ENCODE peak calls at places on chromosomes 1 and 21, in nine cellular contexts. K is effector memory CD4-positive, alpha-beta T cell; Q is stimulated activated CD4-positive, alpha-beta T cell treated with anti-CD3 and anti-CD28 coated beads, TNF-alpha, amount 100 ng/mL, for 48 hours; F is GM23248; Y is hypothalamus; C is spleen; Z is caudate nucleus; A is GM04504; D is MG63. B is an unnamed sample.

GRCh38 chr21:37263827-37264226 is 3.3 kb downstream of the VPS26C start:
- DNase-seq in K (no peak), Q (no peak), F (peak; percentile 76), Y (no peak), C (no peak), Z (no peak), A (no peak), D (no peak), B (no peak)

GRCh38 chr1:65497276-65497830 is 76.9 kb downstream of the LEPR start:
- DNase-seq in K (no peak), Q (no peak), F (no peak), Y (no peak), C (no peak), Z (no peak), A (no peak), D (no peak), B (no peak)

GRCh38 chr21:14541840-14542495 is 4.1 kb downstream of the SAMSN1 start:
- DNase-seq in K (no peak), Q (no peak), F (no peak), Y (no peak), C (peak; percentile 79), Z (no peak), A (no peak), D (no peak), B (no peak)

GRCh38 chr1:156060937-156061636 is at the start of gene RAB25:
- DNase-seq in K (no peak), Q (no peak), F (no peak), Y (no peak), C (no peak), Z (no peak), A (no peak), D (no peak), B (no peak)

GRCh38 chr1:211375286-211375818 is 48.7 kb downstream of the TRAF5 start:
- DNase-seq in K (no peak), Q (no peak), F (no peak), Y (no peak), C (no peak), Z (no peak), A (no peak), D (no peak), B (no peak)

GRCh38 chr1:227758366-227758765 is 23.1 kb downstream of the SNAP47 start:
- DNase-seq in K (no peak), Q (no peak), F (no peak), Y (no peak), C (no peak), Z (peak; percentile 79), A (no peak), D (no peak), B (no peak)

GRCh38 chr21:38714998-38715397 is 90.7 kb upstream of the ETS2 start:
- DNase-seq in K (no peak), Q (no peak), F (no peak), Y (no peak), C (no peak), Z (no peak), A (no peak), D (no peak), B (no peak)

GRCh38 chr1:232873412-232873811 is 68.2 kb downstream of the MAP10 start:
- DNase-seq in K (no peak), Q (no peak), F (no peak), Y (no peak), C (no peak), Z (no peak), A (no peak), D (no peak), B (no peak)

GRCh38 chr1:59481915-59482505 is 185.1 kb downstream of the FGGY start:
- DNase-seq in K (no peak), Q (no peak), F (peak; percentile 42), Y (no peak), C (no peak), Z (no peak), A (peak; percentile 69), D (peak; percentile 31), B (no peak)

GRCh38 chr1:242651817-242652216 is 127.3 kb upstream of the PLD5 start:
- DNase-seq in K (no peak), Q (no peak), F (no peak), Y (no peak), C (no peak), Z (no peak), A (no peak), D (peak; percentile 8), B (no peak)

GRCh38 chr1:52238887-52239707 is 97.2 kb downstream of the ZFYVE9 start:
- DNase-seq in K (no peak), Q (no peak), F (peak; percentile 38), Y (no peak), C (no peak), Z (no peak), A (no peak), D (no peak), B (no peak)

GRCh38 chr1:60103186-60103585 is 29.6 kb upstream of the C1orf87 start:
- DNase-seq in K (no peak), Q (no peak), F (no peak), Y (no peak), C (no peak), Z (no peak), A (no peak), D (no peak), B (no peak)

GRCh38 chr1:234722904-234723588 is 113.1 kb upstream of the IRF2BP2 start:
- DNase-seq in K (peak; percentile 34), Q (peak; percentile 79), F (peak; percentile 97), Y (peak; percentile 60), C (peak; percentile 76), Z (peak; percentile 82), A (peak; percentile 79), D (peak; percentile 92), B (peak; percentile 81)

GRCh38 chr1:184052194-184052559 is 647 bp downstream of the TSEN15 start:
- DNase-seq in K (no peak), Q (no peak), F (no peak), Y (no peak), C (no peak), Z (no peak), A (no peak), D (no peak), B (no peak)

GRCh38 chr1:5720484-5720883 is 271.7 kb downstream of the NPHP4 start:
- DNase-seq in K (no peak), Q (no peak), F (no peak), Y (no peak), C (peak; percentile 24), Z (no peak), A (no peak), D (no peak), B (no peak)

GRCh38 chr1:24364605-24364974 is 45.4 kb downstream of the GRHL3 start:
- DNase-seq in K (no peak), Q (no peak), F (peak; percentile 42), Y (no peak), C (no peak), Z (no peak), A (no peak), D (peak; percentile 25), B (no peak)

GRCh38 chr1:240117202-240117769 is 25.6 kb downstream of the FMN2 start:
- DNase-seq in K (no peak), Q (no peak), F (no peak), Y (no peak), C (no peak), Z (no peak), A (no peak), D (no peak), B (no peak)

GRCh38 chr21:41316641-41317392 is at the start of gene FAM3B:
- DNase-seq in K (no peak), Q (no peak), F (no peak), Y (no peak), C (no peak), Z (no peak), A (no peak), D (no peak), B (no peak)

GRCh38 chr1:32611859-32612188 is 38.5 kb downstream of the ZBTB8OS start:
- DNase-seq in K (no peak), Q (no peak), F (no peak), Y (no peak), C (no peak), Z (no peak), A (no peak), D (no peak), B (no peak)

GRCh38 chr1:10943041-10943440 is 69.4 kb upstream of the TARDBP start:
- DNase-seq in K (no peak), Q (no peak), F (no peak), Y (no peak), C (no peak), Z (no peak), A (no peak), D (no peak), B (no peak)

GRCh38 chr1:203581841-203582240 is 44.8 kb upstream of the ATP2B4 start:
- DNase-seq in K (no peak), Q (no peak), F (peak; percentile 71), Y (no peak), C (no peak), Z (no peak), A (peak; percentile 71), D (peak; percentile 38), B (no peak)

GRCh38 chr1:200139661-200140250 is 112.2 kb downstream of the NR5A2 start:
- DNase-seq in K (no peak), Q (no peak), F (peak; percentile 81), Y (no peak), C (no peak), Z (no peak), A (peak; percentile 35), D (peak; percentile 22), B (no peak)

GRCh38 chr1:66552829-66553228 is 18.9 kb downstream of the SGIP1 start:
- DNase-seq in K (no peak), Q (no peak), F (no peak), Y (no peak), C (no peak), Z (no peak), A (no peak), D (no peak), B (no peak)

GRCh38 chr1:167714851-167715652 is 6.7 kb upstream of the MPZL1 start:
- DNase-seq in K (peak; percentile 60), Q (peak; percentile 76), F (peak; percentile 86), Y (peak; percentile 49), C (peak; percentile 87), Z (peak; percentile 85), A (peak; percentile 53), D (peak; percentile 72), B (peak; percentile 85)

GRCh38 chr1:7149080-7149838 is 364.0 kb downstream of the CAMTA1 start:
- DNase-seq in K (no peak), Q (no peak), F (no peak), Y (no peak), C (no peak), Z (peak; percentile 69), A (no peak), D (no peak), B (peak; percentile 4)